ENCODE peak calls at places on chromosome X, in ten cellular contexts. One of them, this sample, is unnamed.

GRCh38 chrX:153922932-153923857 is 2.9 kb downstream of the ARHGAP4 start:
- DNase-seq in fibroblast of lung: peak; percentile 63
- DNase-seq in SK-N-SH: peak; percentile 90
- DNase-seq in astrocyte: peak; percentile 45
- DNase-seq in PC-3: peak; percentile 65
- DNase-seq in NT2/D1: no peak
- DNase-seq in ovary: peak; percentile 86
- DNase-seq in right lobe of liver: peak; percentile 83
- DNase-seq in prostate gland: peak; percentile 65
- DNase-seq in neuronal stem cell: no peak
- DNase-seq in this sample: no peak

GRCh38 chrX:111784667-111785066 is 91.3 kb upstream of the TRPC5OS start:
- DNase-seq in fibroblast of lung: no peak
- DNase-seq in NT2/D1: no peak
- DNase-seq in PC-3: no peak
- DNase-seq in right lobe of liver: no peak
- DNase-seq in SK-N-SH: no peak
- DNase-seq in ovary: no peak
- DNase-seq in neuronal stem cell: no peak
- DNase-seq in astrocyte: no peak
- DNase-seq in prostate gland: no peak
- DNase-seq in this sample: no peak

GRCh38 chrX:121987163-121987562 is 939.8 kb downstream of the GLUD2 start:
- DNase-seq in fibroblast of lung: no peak
- DNase-seq in PC-3: no peak
- DNase-seq in neuronal stem cell: no peak
- DNase-seq in astrocyte: peak; percentile 55
- DNase-seq in right lobe of liver: no peak
- DNase-seq in SK-N-SH: peak; percentile 1
- DNase-seq in ovary: no peak
- DNase-seq in NT2/D1: no peak
- DNase-seq in prostate gland: no peak
- DNase-seq in this sample: no peak

GRCh38 chrX:79268788-79269187 is 98.3 kb downstream of the ITM2A start:
- DNase-seq in astrocyte: no peak
- DNase-seq in PC-3: no peak
- DNase-seq in neuronal stem cell: no peak
- DNase-seq in ovary: no peak
- DNase-seq in right lobe of liver: no peak
- DNase-seq in fibroblast of lung: no peak
- DNase-seq in NT2/D1: no peak
- DNase-seq in SK-N-SH: no peak
- DNase-seq in prostate gland: no peak
- DNase-seq in this sample: no peak

GRCh38 chrX:139112432-139112831 is 400.9 kb upstream of the FGF13 start:
- DNase-seq in NT2/D1: no peak
- DNase-seq in prostate gland: peak; percentile 3
- DNase-seq in right lobe of liver: no peak
- DNase-seq in ovary: no peak
- DNase-seq in PC-3: peak; percentile 79
- DNase-seq in neuronal stem cell: no peak
- DNase-seq in astrocyte: peak; percentile 67
- DNase-seq in fibroblast of lung: peak; percentile 43
- DNase-seq in SK-N-SH: no peak
- DNase-seq in this sample: no peak

GRCh38 chrX:38061335-38061734 is 55.0 kb downstream of the SYTL5 start:
- DNase-seq in SK-N-SH: no peak
- DNase-seq in PC-3: peak; percentile 89
- DNase-seq in prostate gland: no peak
- DNase-seq in fibroblast of lung: peak; percentile 25
- DNase-seq in right lobe of liver: no peak
- DNase-seq in ovary: no peak
- DNase-seq in astrocyte: peak; percentile 52
- DNase-seq in neuronal stem cell: no peak
- DNase-seq in NT2/D1: peak; percentile 5
- DNase-seq in this sample: no peak

GRCh38 chrX:28901637-28902036 is 314.4 kb downstream of the IL1RAPL1 start:
- DNase-seq in neuronal stem cell: no peak
- DNase-seq in right lobe of liver: no peak
- DNase-seq in fibroblast of lung: peak; percentile 47
- DNase-seq in SK-N-SH: no peak
- DNase-seq in ovary: no peak
- DNase-seq in PC-3: peak; percentile 50
- DNase-seq in NT2/D1: no peak
- DNase-seq in astrocyte: peak; percentile 65
- DNase-seq in prostate gland: no peak
- DNase-seq in this sample: no peak

GRCh38 chrX:155877288-155877687 is 3.9 kb upstream of the VAMP7 start:
- DNase-seq in right lobe of liver: no peak
- DNase-seq in fibroblast of lung: no peak
- DNase-seq in SK-N-SH: no peak
- DNase-seq in PC-3: no peak
- DNase-seq in ovary: no peak
- DNase-seq in astrocyte: no peak
- DNase-seq in neuronal stem cell: no peak
- DNase-seq in prostate gland: no peak
- DNase-seq in NT2/D1: no peak
- DNase-seq in this sample: no peak

GRCh38 chrX:102768984-102769761 is 48.6 kb downstream of the GPRASP3 start:
- DNase-seq in PC-3: peak; percentile 96
- DNase-seq in ovary: peak; percentile 72
- DNase-seq in prostate gland: peak; percentile 73
- DNase-seq in fibroblast of lung: peak; percentile 89
- DNase-seq in neuronal stem cell: peak; percentile 86
- DNase-seq in SK-N-SH: peak; percentile 75
- DNase-seq in NT2/D1: peak; percentile 87
- DNase-seq in astrocyte: peak; percentile 80
- DNase-seq in right lobe of liver: peak; percentile 66
- DNase-seq in this sample: peak; percentile 89

GRCh38 chrX:149570668-149571067 is 16.6 kb downstream of the MAGEA9B start:
- DNase-seq in NT2/D1: no peak
- DNase-seq in neuronal stem cell: no peak
- DNase-seq in astrocyte: peak; percentile 33
- DNase-seq in SK-N-SH: no peak
- DNase-seq in fibroblast of lung: peak; percentile 42
- DNase-seq in right lobe of liver: no peak
- DNase-seq in prostate gland: no peak
- DNase-seq in ovary: no peak
- DNase-seq in PC-3: peak; percentile 50
- DNase-seq in this sample: no peak

GRCh38 chrX:77875372-77875771 is 19.9 kb downstream of the MAGT1 start:
- DNase-seq in NT2/D1: no peak
- DNase-seq in PC-3: no peak
- DNase-seq in astrocyte: no peak
- DNase-seq in ovary: no peak
- DNase-seq in fibroblast of lung: no peak
- DNase-seq in SK-N-SH: no peak
- DNase-seq in prostate gland: no peak
- DNase-seq in right lobe of liver: no peak
- DNase-seq in neuronal stem cell: no peak
- DNase-seq in this sample: no peak

GRCh38 chrX:46330513-46330912 is 214.7 kb downstream of the ZNF674 start:
- DNase-seq in astrocyte: no peak
- DNase-seq in SK-N-SH: no peak
- DNase-seq in fibroblast of lung: no peak
- DNase-seq in prostate gland: no peak
- DNase-seq in ovary: no peak
- DNase-seq in NT2/D1: no peak
- DNase-seq in right lobe of liver: no peak
- DNase-seq in PC-3: no peak
- DNase-seq in neuronal stem cell: no peak
- DNase-seq in this sample: no peak
- H3K4me1 ChIP-seq in astrocyte: peaks cover 14% of the 10 kb centered on the region
- H3K4me1 ChIP-seq in SK-N-SH: peaks cover 19% of the 10 kb centered on the region
- H3K4me1 ChIP-seq in fibroblast of lung: peaks cover 4% of the 10 kb centered on the region
- H3K4me1 ChIP-seq in prostate gland: no peaks in the 10 kb centered on the region
- H3K4me1 ChIP-seq in ovary: peaks cover 2% of the 10 kb centered on the region
- H3K4me1 ChIP-seq in NT2/D1: peaks cover 6% of the 10 kb centered on the region
- H3K4me1 ChIP-seq in right lobe of liver: no peaks in the 10 kb centered on the region
- H3K4me1 ChIP-seq in PC-3: peaks cover 54% of the 10 kb centered on the region
- H3K4me1 ChIP-seq in neuronal stem cell: peaks cover 14% of the 10 kb centered on the region
- H3K4me1 ChIP-seq in this sample: peaks cover 37% of the 10 kb centered on the region

GRCh38 chrX:75151828-75152592 is 4.1 kb downstream of the ABCB7 start:
- DNase-seq in right lobe of liver: no peak
- DNase-seq in fibroblast of lung: no peak
- DNase-seq in PC-3: no peak
- DNase-seq in SK-N-SH: no peak
- DNase-seq in ovary: no peak
- DNase-seq in astrocyte: no peak
- DNase-seq in prostate gland: no peak
- DNase-seq in NT2/D1: no peak
- DNase-seq in neuronal stem cell: no peak
- DNase-seq in this sample: no peak
- H3K4me3 ChIP-seq in right lobe of liver: no peak overlapping the region
- H3K4me3 ChIP-seq in fibroblast of lung: no peak overlapping the region
- H3K4me3 ChIP-seq in PC-3: no peak overlapping the region
- H3K4me3 ChIP-seq in SK-N-SH: no peak overlapping the region
- H3K4me3 ChIP-seq in ovary: no peak overlapping the region
- H3K4me3 ChIP-seq in astrocyte: no peak overlapping the region
- H3K4me3 ChIP-seq in prostate gland: no peak overlapping the region
- H3K4me3 ChIP-seq in NT2/D1: no peak overlapping the region
- H3K4me3 ChIP-seq in neuronal stem cell: no peak overlapping the region
- H3K4me3 ChIP-seq in this sample: no peak overlapping the region

GRCh38 chrX:13081385-13082285 is 37.2 kb upstream of the FAM9C start:
- DNase-seq in right lobe of liver: no peak
- DNase-seq in neuronal stem cell: no peak
- DNase-seq in fibroblast of lung: peak; percentile 50
- DNase-seq in SK-N-SH: no peak
- DNase-seq in NT2/D1: no peak
- DNase-seq in prostate gland: no peak
- DNase-seq in ovary: no peak
- DNase-seq in astrocyte: no peak
- DNase-seq in PC-3: no peak
- DNase-seq in this sample: no peak

GRCh38 chrX:13084611-13085010 is 40.2 kb upstream of the FAM9C start:
- DNase-seq in astrocyte: no peak
- DNase-seq in PC-3: no peak
- DNase-seq in SK-N-SH: no peak
- DNase-seq in ovary: no peak
- DNase-seq in right lobe of liver: no peak
- DNase-seq in prostate gland: no peak
- DNase-seq in neuronal stem cell: no peak
- DNase-seq in NT2/D1: no peak
- DNase-seq in fibroblast of lung: no peak
- DNase-seq in this sample: no peak

GRCh38 chrX:13085533-13085932 is 41.1 kb upstream of the FAM9C start:
- DNase-seq in neuronal stem cell: no peak
- DNase-seq in prostate gland: no peak
- DNase-seq in ovary: no peak
- DNase-seq in fibroblast of lung: no peak
- DNase-seq in SK-N-SH: no peak
- DNase-seq in PC-3: no peak
- DNase-seq in NT2/D1: no peak
- DNase-seq in right lobe of liver: no peak
- DNase-seq in astrocyte: no peak
- DNase-seq in this sample: no peak

GRCh38 chrX:13080128-13080795 is 35.8 kb upstream of the FAM9C start:
- DNase-seq in prostate gland: no peak
- DNase-seq in right lobe of liver: no peak
- DNase-seq in astrocyte: no peak
- DNase-seq in NT2/D1: no peak
- DNase-seq in PC-3: no peak
- DNase-seq in SK-N-SH: no peak
- DNase-seq in ovary: no peak
- DNase-seq in neuronal stem cell: no peak
- DNase-seq in fibroblast of lung: no peak
- DNase-seq in this sample: no peak

DNA sequence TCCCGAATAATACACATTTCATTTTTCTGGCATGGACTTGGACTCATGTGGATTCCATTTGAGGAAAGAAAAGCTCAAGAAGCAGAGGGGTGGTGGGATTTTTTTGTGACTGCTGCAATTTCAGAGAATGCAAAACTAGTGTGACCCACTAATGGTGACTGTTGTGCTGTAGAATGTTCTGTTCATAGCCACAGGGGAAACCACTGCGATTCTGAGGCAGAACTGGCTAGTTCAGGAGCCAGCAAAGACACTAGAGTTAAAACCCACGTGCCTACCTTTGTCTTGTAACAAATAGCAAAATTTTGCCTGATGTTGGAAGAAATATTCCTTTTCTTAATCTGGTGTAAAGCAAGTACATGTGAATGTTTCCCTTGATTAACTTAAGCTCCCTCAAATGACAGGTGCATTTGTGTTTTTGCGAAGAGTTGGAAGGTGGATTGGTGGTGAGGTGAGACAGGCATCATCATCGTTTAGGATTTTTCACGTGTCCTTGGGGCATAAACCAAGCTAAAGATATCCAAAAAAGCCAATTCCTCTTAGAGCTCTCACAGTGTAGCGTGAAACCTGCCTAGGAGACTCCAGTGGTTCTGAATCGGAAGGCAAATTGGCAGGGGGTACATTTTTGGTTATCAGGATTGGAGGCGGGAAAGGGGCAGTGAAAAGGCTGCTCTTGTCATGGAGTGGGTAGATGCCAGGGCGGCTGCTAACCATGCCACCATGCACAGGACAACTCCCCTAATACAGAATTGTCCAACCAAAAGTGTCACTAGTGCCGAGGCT is 38.1 kb upstream of the FAM9C start:
- DNase-seq in fibroblast of lung: no peak
- DNase-seq in NT2/D1: no peak
- DNase-seq in PC-3: no peak
- DNase-seq in prostate gland: no peak
- DNase-seq in neuronal stem cell: no peak
- DNase-seq in ovary: no peak
- DNase-seq in right lobe of liver: no peak
- DNase-seq in astrocyte: no peak
- DNase-seq in SK-N-SH: no peak
- DNase-seq in this sample: no peak
- H3K4me1 ChIP-seq in fibroblast of lung: peaks cover 2% of the 10 kb centered on the region
- H3K4me1 ChIP-seq in NT2/D1: peaks cover 2% of the 10 kb centered on the region
- H3K4me1 ChIP-seq in PC-3: peaks cover 13% of the 10 kb centered on the region
- H3K4me1 ChIP-seq in prostate gland: no peaks in the 10 kb centered on the region
- H3K4me1 ChIP-seq in neuronal stem cell: no peaks in the 10 kb centered on the region
- H3K4me1 ChIP-seq in ovary: peaks cover 1% of the 10 kb centered on the region
- H3K4me1 ChIP-seq in right lobe of liver: no peaks in the 10 kb centered on the region
- H3K4me1 ChIP-seq in astrocyte: peaks cover 5% of the 10 kb centered on the region
- H3K4me1 ChIP-seq in SK-N-SH: peaks cover 7% of the 10 kb centered on the region
- H3K4me1 ChIP-seq in this sample: no peaks in the 10 kb centered on the region

DNA sequence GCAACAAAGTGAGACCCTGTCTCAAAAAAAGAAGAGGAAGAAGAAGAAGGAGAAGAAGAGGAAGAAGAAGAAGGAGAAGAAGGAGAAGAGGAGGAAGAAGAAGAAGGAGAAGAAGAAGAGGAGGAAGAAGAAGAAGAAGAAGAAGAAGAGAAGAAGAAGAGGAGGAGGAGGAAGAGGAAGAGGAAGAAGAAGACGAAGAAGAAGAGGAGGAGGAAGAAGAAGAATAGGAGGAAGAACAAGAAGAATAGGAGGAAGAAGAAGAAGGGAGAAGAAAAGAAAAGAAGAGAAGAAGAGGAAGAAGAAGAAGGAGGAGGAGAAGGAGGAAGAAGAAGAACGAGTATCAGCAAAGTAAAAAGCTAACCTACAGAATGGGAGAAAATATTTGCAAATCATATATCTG is 33.3 kb upstream of the LONRF3 start:
- DNase-seq in SK-N-SH: no peak
- DNase-seq in PC-3: no peak
- DNase-seq in ovary: no peak
- DNase-seq in NT2/D1: no peak
- DNase-seq in neuronal stem cell: no peak
- DNase-seq in prostate gland: no peak
- DNase-seq in fibroblast of lung: no peak
- DNase-seq in astrocyte: no peak
- DNase-seq in right lobe of liver: no peak
- DNase-seq in this sample: no peak
- H3K4me3 ChIP-seq in SK-N-SH: no peak overlapping the region
- H3K4me3 ChIP-seq in PC-3: no peak overlapping the region
- H3K4me3 ChIP-seq in ovary: no peak overlapping the region
- H3K4me3 ChIP-seq in NT2/D1: no peak overlapping the region
- H3K4me3 ChIP-seq in neuronal stem cell: no peak overlapping the region
- H3K4me3 ChIP-seq in prostate gland: no peak overlapping the region
- H3K4me3 ChIP-seq in fibroblast of lung: no peak overlapping the region
- H3K4me3 ChIP-seq in astrocyte: no peak overlapping the region
- H3K4me3 ChIP-seq in right lobe of liver: no peak overlapping the region
- H3K4me3 ChIP-seq in this sample: no peak overlapping the region

This sample was measured in Caco-2.